ENCODE peak calls at places on chromosomes 1 and 21, in four cellular contexts. I is A549, H is endothelial cell of umbilical vein, R is GM12878. B is an unnamed sample.

GRCh38 chr1:202186327-202186726 is 7.3 kb upstream of the LGR6 start:
- DNase-seq in I (no peak), H (no peak), R (no peak), B (no peak)

GRCh38 chr1:920008-920407 is 3.7 kb upstream of the SAMD11 start:
- DNase-seq in I (no peak), H (no peak), R (no peak), B (no peak)

GRCh38 chr1:46301406-46302090 is 1.9 kb downstream of the LRRC41 start:
- DNase-seq in I (peak), H (no peak), R (no peak), B (peak)

GRCh38 chr1:8343044-8343443 is 25.1 kb downstream of the SLC45A1 start:
- DNase-seq in I (no peak), H (no peak), R (no peak), B (no peak)

GRCh38 chr1:13583964-13584791 is 546 bp downstream of the PDPN start:
- DNase-seq in I (no peak), H (no peak), R (no peak), B (no peak)

GRCh38 chr1:226568077-226568831 is 19.7 kb downstream of the STUM start:
- DNase-seq in I (peak), H (no peak), R (no peak), B (peak)

GRCh38 chr1:91797164-91797563 is 88.8 kb downstream of the TGFBR3 start:
- DNase-seq in I (no peak), H (no peak), R (no peak), B (no peak)

GRCh38 chr1:244210884-244211558 is 159.9 kb downstream of the ZBTB18 start:
- DNase-seq in I (peak), H (no peak), R (no peak), B (no peak)

GRCh38 chr1:80656011-80656627 is 1144.6 kb upstream of the ADGRL2 start:
- DNase-seq in I (peak), H (no peak), R (no peak), B (peak)

GRCh38 chr1:157181258-157181657 is 43.1 kb upstream of the ETV3 start:
- DNase-seq in I (no peak), H (no peak), R (no peak), B (peak)

GRCh38 chr21:36093512-36093911 is 23.7 kb downstream of the CBR1 start:
- DNase-seq in I (no peak), H (no peak), R (no peak), B (no peak)

GRCh38 chr1:228508253-228508652 is 21.1 kb downstream of the RNF187 start:
- DNase-seq in I (no peak), H (no peak), R (no peak), B (no peak)

GRCh38 chr1:167057297-167057688 is 32.9 kb downstream of the GPA33 start:
- DNase-seq in I (peak), H (no peak), R (no peak), B (peak)

GRCh38 chr1:112849425-112849966 is 106.5 kb downstream of the SLC16A1 start:
- DNase-seq in I (peak), H (peak), R (no peak), B (peak)

GRCh38 chr1:27122652-27123051 is 32.3 kb downstream of the SLC9A1 start:
- DNase-seq in I (peak), H (peak), R (no peak), B (peak)

GRCh38 chr1:43329995-43330751 is 7.4 kb upstream of the MPL start:
- DNase-seq in I (no peak), H (peak), R (no peak), B (peak)

GRCh38 chr1:202283991-202284390 is 57.7 kb downstream of the UBE2T start:
- DNase-seq in I (peak), H (peak), R (no peak), B (no peak)

GRCh38 chr1:28247603-28248272 is 11.6 kb upstream of the SESN2 start:
- DNase-seq in I (no peak), H (no peak), R (no peak), B (no peak)

GRCh38 chr1:99707535-99708142 is 58.8 kb downstream of the FRRS1 start:
- DNase-seq in I (peak), H (peak), R (peak), B (peak)

GRCh38 chr1:51336711-51337110 is 6.3 kb upstream of the TTC39A start:
- DNase-seq in I (no peak), H (no peak), R (no peak), B (no peak)

GRCh38 chr1:51330331-51331201 is at the start of gene TTC39A:
- DNase-seq in I (no peak), H (no peak), R (no peak), B (no peak)

GRCh38 chr1:51340380-51340779 is 10.0 kb upstream of the TTC39A start:
- DNase-seq in I (no peak), H (no peak), R (no peak), B (peak)

GRCh38 chr1:51331206-51332100 is 1.1 kb upstream of the TTC39A start:
- DNase-seq in I (peak), H (peak), R (peak), B (peak)

DNA sequence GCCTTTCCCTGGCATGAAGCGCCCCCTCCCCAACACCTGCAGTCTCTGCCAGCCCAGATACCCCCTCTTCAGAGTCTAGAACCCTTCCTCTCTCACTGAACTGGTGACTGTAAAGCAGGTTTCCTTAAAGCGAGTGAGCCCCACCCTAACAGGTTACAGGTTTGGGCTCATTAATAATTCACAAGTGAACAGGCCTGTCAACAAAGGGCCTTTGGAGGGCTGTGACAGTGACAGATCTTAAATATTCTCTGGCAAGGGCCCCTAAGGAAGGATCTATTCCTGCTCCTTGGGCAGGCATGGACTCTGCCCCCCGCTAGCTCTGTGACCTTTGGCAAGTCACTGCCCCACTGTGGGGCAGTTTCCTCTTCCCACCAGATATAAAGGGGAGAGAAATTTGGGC is 5.6 kb upstream of the TTC39A start:
- DNase-seq in I (no peak), H (no peak), R (no peak), B (no peak)
- TF ChIP-seq MAX in I (no peak), H (no peak), R (no peak), B (no peak)

GRCh38 chr1:19067187-19067911 is 110.9 kb upstream of the IFFO2 start:
- DNase-seq in I (peak), H (no peak), R (no peak), B (no peak)
- TF ChIP-seq MYC in I (no peak), H (no peak), R (no peak), B (no peak)

GRCh38 chr21:14545906-14546480 is at the start of gene SAMSN1:
- DNase-seq in I (no peak), H (peak), R (peak), B (peak)
- TF ChIP-seq POLR2A in I (no peak), H (peak), R (peak), B (peak)

GRCh38 chr1:51518730-51519047 is 377 bp downstream of the EPS15 start:
- DNase-seq in I (no peak), H (no peak), R (no peak), B (no peak)
- TF ChIP-seq MAX in I (no peak), H (no peak), R (no peak), B (no peak)

DNA sequence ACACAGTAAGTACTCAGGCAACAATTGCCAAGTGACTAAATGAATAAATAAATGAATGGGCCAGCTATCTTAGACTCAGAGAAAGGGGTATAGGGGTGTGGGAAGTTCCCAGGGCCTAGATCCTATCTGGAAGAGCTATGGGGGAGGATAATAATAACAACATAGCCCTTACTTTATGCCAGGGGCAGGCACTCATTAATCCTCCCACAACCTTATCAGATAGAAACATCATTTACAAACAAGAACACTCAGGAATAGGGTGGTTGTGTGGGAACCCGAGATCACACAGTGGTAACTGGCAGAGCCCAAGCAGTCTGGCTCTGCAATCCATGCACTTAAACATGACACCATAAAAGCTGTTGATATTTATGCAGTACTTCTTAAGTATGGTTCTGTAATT is 128.2 kb upstream of the SPATA6 start:
- DNase-seq in I (no peak), H (no peak), R (no peak), B (no peak)
- TF ChIP-seq MYC in I (no peak), H (no peak), R (no peak), B (no peak)

GRCh38 chr1:53365405-53366063 is 37.7 kb upstream of the LRP8 start:
- DNase-seq in I (no peak), H (no peak), R (no peak), B (no peak)
- TF ChIP-seq POLR2A in I (no peak), H (no peak), R (no peak), B (no peak)

GRCh38 chr1:180092931-180093650 is 61.6 kb upstream of the QSOX1 start:
- DNase-seq in I (no peak), H (no peak), R (no peak), B (no peak)

GRCh38 chr1:180097319-180097605 is 57.4 kb upstream of the QSOX1 start:
- DNase-seq in I (no peak), H (no peak), R (no peak), B (no peak)

GRCh38 chr1:180098242-180098995 is 56.2 kb upstream of the QSOX1 start:
- DNase-seq in I (peak), H (no peak), R (no peak), B (peak)

GRCh38 chr1:180096584-180097318 is 57.9 kb upstream of the QSOX1 start:
- DNase-seq in I (no peak), H (no peak), R (no peak), B (no peak)

DNA sequence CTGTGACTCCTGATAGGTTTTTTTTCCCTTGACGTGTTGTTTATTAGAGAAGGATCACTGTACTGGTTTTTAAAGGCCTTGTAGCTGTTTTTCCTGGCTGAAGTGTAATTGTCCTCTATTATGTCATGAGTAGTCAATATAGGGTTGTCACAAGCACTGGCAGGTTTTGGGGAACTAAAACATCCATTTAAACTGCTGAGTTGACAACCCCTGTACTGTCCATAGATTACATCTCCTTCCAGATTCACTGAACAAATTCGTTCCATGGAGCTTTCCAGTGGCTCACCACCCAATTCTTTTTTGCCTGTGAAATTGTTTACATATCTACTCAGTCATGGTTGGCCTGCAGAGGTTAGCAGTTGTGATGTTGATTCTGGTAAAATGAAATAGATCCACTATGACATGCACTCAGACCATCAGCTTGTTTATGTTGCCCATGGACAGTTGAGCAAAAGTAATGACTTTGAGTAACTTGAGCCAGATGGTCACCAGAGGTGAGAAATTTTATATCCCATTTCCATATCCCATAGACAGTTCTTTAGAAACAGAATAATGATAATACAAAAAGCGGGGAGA is 59.9 kb upstream of the QSOX1 start:
- DNase-seq in I (no peak), H (no peak), R (no peak), B (no peak)
- TF ChIP-seq MAX in I (no peak), H (no peak), R (no peak), B (no peak)

GRCh38 chr1:241638091-241638682 is 2.0 kb downstream of the CHML start:
- DNase-seq in I (no peak), H (no peak), R (no peak), B (no peak)

GRCh38 chr1:241636291-241636690 is 3.9 kb downstream of the CHML start:
- DNase-seq in I (no peak), H (no peak), R (no peak), B (no peak)

GRCh38 chr1:241637604-241638003 is 2.6 kb downstream of the CHML start:
- DNase-seq in I (no peak), H (no peak), R (no peak), B (peak)

GRCh38 chr1:241637046-241637590 is 3.1 kb downstream of the CHML start:
- DNase-seq in I (no peak), H (no peak), R (no peak), B (no peak)

GRCh38 chr1:241635556-241636179 is 4.5 kb downstream of the CHML start:
- DNase-seq in I (no peak), H (no peak), R (no peak), B (no peak)
- TF ChIP-seq MYC in I (no peak), H (no peak), R (no peak), B (no peak)

GRCh38 chr1:155977607-155978324 is 581 bp downstream of the ARHGEF2 start:
- DNase-seq in I (peak), H (no peak), R (no peak), B (peak)

GRCh38 chr1:155976913-155977606 is 1.3 kb downstream of the ARHGEF2 start:
- DNase-seq in I (no peak), H (no peak), R (no peak), B (peak)

GRCh38 chr1:155978973-155979429 is 654 bp upstream of the ARHGEF2 start:
- DNase-seq in I (no peak), H (no peak), R (no peak), B (peak)

GRCh38 chr1:155979525-155980343 is 1.4 kb upstream of the ARHGEF2 start:
- DNase-seq in I (no peak), H (no peak), R (no peak), B (peak)

GRCh38 chr1:155978325-155978972 is at the start of gene ARHGEF2:
- DNase-seq in I (peak), H (peak), R (no peak), B (peak)
- TF ChIP-seq POLR2A in I (peak), H (peak), R (peak), B (peak)